ENCODE peak calls at places on chromosomes 2 and 18, in eight cellular contexts. F, Z, Q, P, G, W, T and C are unnamed samples.

GRCh38 chr2:159925975-159926374 is 128.0 kb upstream of the CD302 start:
- DNase-seq in G (no peak), P (no peak), Z (no peak), W (no peak), Q (no peak), T (no peak), F (no peak), C (no peak)

GRCh38 chr2:190916829-190917228 is 36.2 kb downstream of the GLS start:
- DNase-seq in P (no peak), Z (no peak), T (no peak), F (no peak), Q (no peak), G (no peak), W (no peak), C (no peak)

GRCh38 chr2:23430263-23430662 is 45.3 kb downstream of the KLHL29 start:
- DNase-seq in P (peak), W (no peak), Z (peak), F (no peak), T (no peak), Q (no peak), G (no peak), C (no peak)

GRCh38 chr18:49072524-49072934 is 121.8 kb upstream of the SMAD7 start:
- DNase-seq in G (no peak), T (no peak), F (no peak), W (no peak), Q (no peak), Z (peak), P (no peak), C (no peak)

GRCh38 chr2:28415010-28415409 is 22.4 kb downstream of the FOSL2 start:
- DNase-seq in Q (no peak), G (no peak), F (no peak), W (no peak), Z (no peak), T (no peak), P (no peak), C (no peak)

GRCh38 chr2:9753665-9754531 is 89.4 kb upstream of the TAF1B start:
- DNase-seq in G (no peak), P (no peak), T (peak), F (peak), Z (no peak), Q (peak), W (peak), C (no peak)

GRCh38 chr2:37877457-37878315 is 47.4 kb upstream of the RMDN2 start:
- DNase-seq in F (peak), Q (no peak), T (no peak), W (peak), P (no peak), G (peak), Z (peak), C (peak)

GRCh38 chr2:204538179-204539009 is 6.9 kb upstream of the PARD3B start:
- DNase-seq in G (no peak), W (no peak), Z (peak), Q (peak), P (no peak), T (no peak), F (no peak), C (peak)

GRCh38 chr2:204673877-204674276 is 128.6 kb downstream of the PARD3B start:
- DNase-seq in Z (peak), P (no peak), T (no peak), W (no peak), G (no peak), Q (no peak), F (no peak), C (no peak)

GRCh38 chr2:75641587-75641986 is 5.0 kb upstream of the MRPL19 start:
- DNase-seq in Z (peak), P (no peak), G (no peak), W (no peak), F (no peak), Q (peak), T (no peak), C (no peak)

GRCh38 chr2:159968282-159968900 is 94.0 kb downstream of the PLA2R1 start:
- DNase-seq in W (peak), P (peak), Z (peak), F (peak), Q (no peak), T (peak), G (peak), C (peak)

GRCh38 chr2:25989154-25989553 is 6.9 kb upstream of the KIF3C start:
- DNase-seq in P (no peak), Q (no peak), F (no peak), T (no peak), W (no peak), Z (no peak), G (no peak), C (no peak)

GRCh38 chr2:79717364-79718007 is 204.6 kb downstream of the CTNNA2 start:
- DNase-seq in W (no peak), T (no peak), G (no peak), F (no peak), Q (no peak), Z (peak), P (no peak), C (peak)

GRCh38 chr2:196555726-196556125 is 83.8 kb upstream of the CCDC150 start:
- DNase-seq in Q (no peak), G (no peak), F (no peak), P (no peak), Z (no peak), T (no peak), W (no peak), C (no peak)

GRCh38 chr2:121071058-121071504 is 213.9 kb downstream of the TFCP2L1 start:
- DNase-seq in Q (peak), W (peak), P (peak), Z (peak), T (peak), F (peak), G (no peak), C (peak)

GRCh38 chr18:21912339-21913239 is 172.0 kb downstream of the MIB1 start:
- DNase-seq in F (no peak), Z (no peak), Q (no peak), T (no peak), G (no peak), P (no peak), W (no peak), C (peak)

GRCh38 chr2:62569907-62570793 is 64.2 kb upstream of the TMEM17 start:
- DNase-seq in Z (no peak), Q (no peak), W (no peak), P (no peak), T (peak), G (no peak), F (no peak), C (peak)
- H3K4me3 ChIP-seq in Z (no peak), Q (no peak), W (no peak), P (no peak), T (peak), G (no peak), F (no peak), C (no peak)

GRCh38 chr2:45237128-45237527 is 227.9 kb upstream of the SIX2 start:
- DNase-seq in P (no peak), Z (peak), G (no peak), T (no peak), W (no peak), F (no peak), Q (no peak), C (no peak)
- H3K4me3 ChIP-seq in P (no peak), Z (no peak), G (no peak), T (no peak), W (no peak), F (no peak), Q (no peak), C (no peak)

DNA sequence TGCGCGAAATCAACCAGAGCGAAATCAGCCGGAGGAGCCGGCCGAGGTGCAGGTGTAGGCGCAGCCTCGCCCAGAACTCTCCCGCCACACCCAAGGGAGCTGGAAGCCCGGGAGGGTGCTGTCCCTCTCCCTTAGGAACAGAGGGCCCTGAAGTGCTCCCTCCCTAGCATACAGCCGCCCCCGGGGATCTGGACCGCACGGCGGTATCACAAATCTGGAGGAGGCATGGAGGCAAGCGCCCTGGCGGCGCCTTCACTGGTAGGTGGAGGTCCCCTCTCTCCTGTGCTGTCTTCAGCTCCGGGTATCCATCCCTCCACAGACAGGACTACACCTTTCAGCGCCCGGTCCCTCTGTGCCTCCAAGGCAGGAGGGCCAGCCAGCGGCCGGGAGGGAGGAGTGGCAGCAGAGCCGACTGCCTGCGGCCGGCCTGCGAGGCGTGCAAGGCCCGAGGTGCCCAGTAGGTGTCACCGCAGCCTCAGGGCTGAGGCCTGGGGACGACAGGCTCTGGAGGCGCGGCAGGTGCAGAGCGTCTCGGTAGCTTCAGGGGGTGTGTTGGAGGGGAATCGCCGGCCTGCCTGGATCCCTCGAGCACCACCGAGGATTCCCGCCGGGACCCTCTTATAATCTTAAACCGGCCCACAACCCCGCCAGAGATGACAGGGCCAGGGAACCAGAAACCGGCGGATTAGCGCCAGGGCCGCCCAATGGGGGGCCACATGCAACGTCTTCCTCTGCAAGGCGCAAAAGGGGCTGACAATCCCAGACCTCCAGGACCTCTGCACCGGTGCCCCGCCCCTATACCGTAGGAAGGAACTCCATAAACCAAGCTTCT is 2.8 kb downstream of the IHH start:
- DNase-seq in Z (peak), P (peak), F (peak), G (peak), Q (peak), T (peak), W (peak), C (peak)
- H3K4me3 ChIP-seq in Z (no peak), P (no peak), F (no peak), G (no peak), Q (no peak), T (no peak), W (no peak), C (no peak)

GRCh38 chr2:212957184-212957583 is 194.2 kb downstream of the IKZF2 start:
- DNase-seq in P (no peak), G (no peak), W (peak), Q (no peak), Z (no peak), F (no peak), T (no peak), C (no peak)
- H3K4me3 ChIP-seq in P (no peak), G (no peak), W (peak), Q (peak), Z (no peak), F (no peak), T (no peak), C (no peak)

DNA sequence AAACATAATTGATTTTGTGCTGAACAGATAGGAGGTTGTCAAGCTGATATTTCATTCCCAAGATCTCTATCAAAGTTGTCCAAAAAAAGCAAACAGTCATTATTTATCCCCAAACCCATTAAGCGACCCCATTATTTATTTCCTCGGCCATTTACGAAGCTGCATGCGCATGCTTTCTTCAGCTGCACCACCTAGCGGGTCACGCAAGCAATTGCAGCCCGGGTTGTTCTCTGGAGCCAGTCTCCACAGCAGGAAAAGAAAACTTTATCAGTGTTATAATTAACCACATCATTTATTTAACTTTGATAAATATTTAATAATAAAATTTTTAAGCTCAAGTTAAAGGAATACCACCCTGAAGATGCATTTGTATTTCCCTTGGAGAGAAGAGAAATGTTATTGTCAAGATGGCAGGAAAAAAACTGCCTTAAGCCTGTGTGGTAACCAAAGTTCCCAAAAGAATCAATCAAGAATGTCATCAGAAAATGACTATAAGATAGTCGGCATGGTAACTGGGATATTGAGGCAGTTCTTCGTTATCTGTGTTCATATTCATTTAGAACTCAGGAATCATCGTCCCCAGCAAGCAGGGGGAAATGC is 304.7 kb downstream of the FBXO15 start:
- DNase-seq in G (peak), P (peak), T (peak), Z (peak), Q (no peak), F (peak), W (peak), C (peak)
- H3K4me3 ChIP-seq in G (peak), P (no peak), T (no peak), Z (no peak), Q (peak), F (no peak), W (peak), C (no peak)